ENCODE peak calls at places on chromosomes 1 and 21, in five cellular contexts. One of them, this sample, is unnamed.

GRCh38 chr21:42058631-42059111 is 12.4 kb upstream of the UMODL1 start:
- DNase-seq in ovary: no peak
- DNase-seq in brain microvascular endothelial cell: no peak
- DNase-seq in A549: no peak
- DNase-seq in AG04449: no peak
- DNase-seq in this sample: no peak

GRCh38 chr1:161071886-161072371 is 2.2 kb upstream of the ARHGAP30 start:
- DNase-seq in ovary: no peak
- DNase-seq in AG04449: no peak
- DNase-seq in brain microvascular endothelial cell: peak; percentile 32
- DNase-seq in A549: peak; percentile 72
- DNase-seq in this sample: peak; percentile 73

GRCh38 chr1:188782220-188782841 is 1695.3 kb downstream of the BRINP3 start:
- DNase-seq in ovary: no peak
- DNase-seq in A549: peak; percentile 34
- DNase-seq in brain microvascular endothelial cell: peak; percentile 1
- DNase-seq in AG04449: no peak
- DNase-seq in this sample: peak; percentile 0

GRCh38 chr1:1627261-1627841 is 4.6 kb upstream of the MMP23B start:
- DNase-seq in ovary: no peak
- DNase-seq in A549: no peak
- DNase-seq in AG04449: no peak
- DNase-seq in brain microvascular endothelial cell: no peak
- DNase-seq in this sample: no peak

GRCh38 chr1:83901547-83902155 is 97.3 kb downstream of the TTLL7 start:
- DNase-seq in A549: peak; percentile 14
- DNase-seq in AG04449: peak; percentile 65
- DNase-seq in ovary: no peak
- DNase-seq in brain microvascular endothelial cell: peak; percentile 82
- DNase-seq in this sample: peak; percentile 93

GRCh38 chr1:178645826-178646200 is 79.2 kb upstream of the RALGPS2 start:
- DNase-seq in brain microvascular endothelial cell: peak; percentile 70
- DNase-seq in ovary: no peak
- DNase-seq in A549: no peak
- DNase-seq in AG04449: peak; percentile 84
- DNase-seq in this sample: peak; percentile 70

GRCh38 chr1:241485554-241485992 is 34.0 kb downstream of the FH start:
- DNase-seq in ovary: no peak
- DNase-seq in A549: peak; percentile 13
- DNase-seq in AG04449: no peak
- DNase-seq in brain microvascular endothelial cell: peak; percentile 18
- DNase-seq in this sample: no peak

GRCh38 chr1:243475966-243476365 is 220.1 kb downstream of the SDCCAG8 start:
- DNase-seq in brain microvascular endothelial cell: peak; percentile 53
- DNase-seq in A549: no peak
- DNase-seq in ovary: no peak
- DNase-seq in AG04449: no peak
- DNase-seq in this sample: no peak

GRCh38 chr1:172536256-172536655 is 3.3 kb downstream of the SUCO start:
- DNase-seq in A549: no peak
- DNase-seq in brain microvascular endothelial cell: no peak
- DNase-seq in AG04449: no peak
- DNase-seq in ovary: no peak
- DNase-seq in this sample: no peak

GRCh38 chr1:172537827-172538391 is 5.0 kb downstream of the SUCO start:
- DNase-seq in AG04449: no peak
- DNase-seq in A549: no peak
- DNase-seq in ovary: no peak
- DNase-seq in brain microvascular endothelial cell: no peak
- DNase-seq in this sample: peak; percentile 34

GRCh38 chr1:172540635-172541034 is 7.7 kb downstream of the SUCO start:
- DNase-seq in AG04449: no peak
- DNase-seq in ovary: no peak
- DNase-seq in A549: no peak
- DNase-seq in brain microvascular endothelial cell: no peak
- DNase-seq in this sample: no peak

GRCh38 chr1:172533511-172534116 is 664 bp downstream of the SUCO start:
- DNase-seq in ovary: peak; percentile 25
- DNase-seq in AG04449: no peak
- DNase-seq in A549: no peak
- DNase-seq in brain microvascular endothelial cell: no peak
- DNase-seq in this sample: peak; percentile 43

DNA sequence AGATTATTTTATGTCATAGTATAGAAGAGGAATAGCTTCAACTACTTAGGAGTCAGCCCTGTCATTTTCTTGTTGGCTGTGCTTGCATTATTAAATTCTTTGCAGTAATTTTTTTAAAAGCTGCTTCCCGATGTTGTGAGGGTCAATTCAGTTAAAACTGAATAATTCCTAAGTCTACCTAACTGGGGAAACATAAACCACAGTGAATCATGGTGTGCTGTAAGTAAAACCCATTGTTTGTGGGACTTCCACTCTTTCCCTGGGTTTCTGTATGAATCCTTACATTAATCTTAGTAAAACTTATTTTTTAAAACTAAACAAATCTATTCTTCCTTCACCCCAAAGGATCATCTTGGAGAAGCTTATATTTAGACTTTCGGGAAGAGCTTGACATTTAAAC is 4.4 kb downstream of the SUCO start:
- DNase-seq in brain microvascular endothelial cell: no peak
- DNase-seq in ovary: no peak
- DNase-seq in A549: no peak
- DNase-seq in AG04449: no peak
- DNase-seq in this sample: no peak
- H3K4me3 ChIP-seq in brain microvascular endothelial cell: no peak overlapping the region
- H3K4me3 ChIP-seq in ovary: no peak overlapping the region
- H3K4me3 ChIP-seq in A549: no peak overlapping the region
- H3K4me3 ChIP-seq in AG04449: no peak overlapping the region
- H3K4me3 ChIP-seq in this sample: no peak overlapping the region

GRCh38 chr1:16072616-16073484 is 601 bp downstream of the FAM131C start:
- DNase-seq in AG04449: no peak
- DNase-seq in brain microvascular endothelial cell: no peak
- DNase-seq in ovary: no peak
- DNase-seq in A549: peak; percentile 39
- DNase-seq in this sample: no peak
- TF ChIP-seq CTCF in AG04449: peak; percentile 53
- TF ChIP-seq CTCF in brain microvascular endothelial cell: peak; percentile 50
- TF ChIP-seq CTCF in ovary: no peak
- TF ChIP-seq CTCF in A549: no peak
- TF ChIP-seq CTCF in this sample: peak; percentile 16

DNA sequence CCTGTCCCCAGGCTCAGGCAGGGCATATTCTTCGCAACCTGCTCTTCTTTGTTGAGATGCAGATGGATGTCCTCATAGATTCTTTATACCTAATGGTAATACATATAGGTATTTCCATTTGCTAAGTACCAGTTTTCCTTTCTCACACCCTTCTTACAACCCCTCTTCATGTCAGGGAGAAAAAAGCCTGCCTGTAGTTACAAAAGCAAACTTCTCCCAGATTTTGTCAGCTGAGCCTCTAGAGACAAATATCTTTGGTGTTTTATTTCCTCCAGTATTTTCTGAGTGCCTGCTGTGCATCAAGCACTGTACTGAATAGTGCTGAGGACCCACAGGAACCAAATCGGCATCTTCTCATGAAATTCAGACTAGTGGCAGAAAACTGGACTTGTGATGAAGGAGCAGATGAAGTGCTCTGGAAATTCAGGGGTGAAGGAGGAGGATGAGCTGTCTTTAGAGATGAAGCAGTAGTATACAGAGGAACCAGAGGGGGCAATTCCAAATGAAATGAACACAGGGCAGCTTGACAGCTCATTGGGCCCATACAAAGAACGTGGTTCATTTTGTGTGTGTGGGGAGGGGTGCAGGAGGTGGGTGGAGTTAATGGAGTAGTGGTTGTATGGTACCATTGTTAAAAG is 33.4 kb downstream of the SLC2A1 start:
- DNase-seq in A549: no peak
- DNase-seq in AG04449: no peak
- DNase-seq in ovary: no peak
- DNase-seq in brain microvascular endothelial cell: no peak
- DNase-seq in this sample: peak; percentile 36
- H3K4me3 ChIP-seq in A549: peak overlapping the region; percentile 54
- H3K4me3 ChIP-seq in AG04449: peak overlapping the region; percentile 66
- H3K4me3 ChIP-seq in ovary: peak overlapping the region; percentile 63
- H3K4me3 ChIP-seq in brain microvascular endothelial cell: peak overlapping the region; percentile 71
- H3K4me3 ChIP-seq in this sample: peak overlapping the region; percentile 63

DNA sequence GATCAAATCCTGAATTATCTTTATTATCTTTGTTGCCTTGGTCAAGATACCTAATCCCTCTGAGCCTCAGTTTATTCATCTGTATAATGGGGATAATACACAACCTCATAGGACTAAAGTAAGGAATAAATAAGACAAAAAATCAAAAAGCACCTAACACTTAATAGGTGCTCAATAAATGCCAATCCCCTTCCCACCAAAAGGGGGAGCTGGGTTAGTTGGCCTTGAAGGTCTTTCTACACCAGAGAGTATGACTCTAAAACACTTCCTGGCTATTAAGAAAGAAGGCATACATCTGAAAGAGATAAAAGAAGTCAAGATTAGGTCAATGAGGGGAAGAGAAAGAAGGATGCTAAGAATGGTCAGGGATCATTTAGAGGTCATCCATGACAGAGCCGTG is 11.1 kb downstream of the VSIG8 start:
- DNase-seq in A549: no peak
- DNase-seq in AG04449: no peak
- DNase-seq in brain microvascular endothelial cell: no peak
- DNase-seq in ovary: no peak
- DNase-seq in this sample: no peak
- TF ChIP-seq CTCF in A549: no peak
- TF ChIP-seq CTCF in AG04449: no peak
- TF ChIP-seq CTCF in brain microvascular endothelial cell: peak; percentile 42
- TF ChIP-seq CTCF in ovary: no peak
- TF ChIP-seq CTCF in this sample: no peak

GRCh38 chr1:29704430-29704829 is 468.1 kb downstream of the PTPRU start:
- DNase-seq in A549: no peak
- DNase-seq in ovary: no peak
- DNase-seq in brain microvascular endothelial cell: no peak
- DNase-seq in AG04449: no peak
- DNase-seq in this sample: no peak

GRCh38 chr1:29708381-29708780 is 472.1 kb downstream of the PTPRU start:
- DNase-seq in brain microvascular endothelial cell: no peak
- DNase-seq in ovary: no peak
- DNase-seq in A549: no peak
- DNase-seq in AG04449: no peak
- DNase-seq in this sample: peak; percentile 84

GRCh38 chr1:29707796-29708195 is 471.5 kb downstream of the PTPRU start:
- DNase-seq in AG04449: no peak
- DNase-seq in ovary: no peak
- DNase-seq in brain microvascular endothelial cell: no peak
- DNase-seq in A549: no peak
- DNase-seq in this sample: no peak

GRCh38 chr1:29708818-29709710 is 472.7 kb downstream of the PTPRU start:
- DNase-seq in ovary: no peak
- DNase-seq in A549: peak; percentile 45
- DNase-seq in brain microvascular endothelial cell: peak; percentile 34
- DNase-seq in AG04449: no peak
- DNase-seq in this sample: peak; percentile 89

DNA sequence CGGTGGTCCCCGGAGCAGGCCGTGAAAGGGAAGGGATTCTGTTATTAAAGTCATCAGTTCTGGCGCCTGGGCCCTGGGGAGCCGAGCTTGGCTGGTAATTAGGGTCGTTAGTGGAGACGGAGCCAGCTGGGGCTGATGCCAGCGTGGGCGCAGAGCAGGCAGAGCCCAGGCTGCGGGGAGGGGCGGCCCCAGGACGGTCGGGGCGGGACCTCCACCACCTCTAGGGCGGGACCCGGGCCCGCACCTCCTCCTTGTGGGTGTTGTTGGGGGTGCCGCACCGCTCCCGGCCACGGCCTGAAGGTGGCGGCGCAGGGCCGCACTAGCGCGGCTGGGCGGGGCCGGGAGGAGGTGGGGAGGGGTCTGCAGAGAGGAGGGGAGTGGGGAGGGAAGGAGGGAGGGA is 470.6 kb downstream of the PTPRU start:
- DNase-seq in AG04449: no peak
- DNase-seq in brain microvascular endothelial cell: no peak
- DNase-seq in A549: peak; percentile 32
- DNase-seq in ovary: no peak
- DNase-seq in this sample: peak; percentile 69
- H3K4me3 ChIP-seq in AG04449: peak overlapping the region; percentile 15
- H3K4me3 ChIP-seq in brain microvascular endothelial cell: peak overlapping the region; percentile 24
- H3K4me3 ChIP-seq in A549: no peak overlapping the region
- H3K4me3 ChIP-seq in ovary: no peak overlapping the region
- H3K4me3 ChIP-seq in this sample: no peak overlapping the region

This sample was measured in foreskin fibroblast.